ENCODE peak calls at places on chromosomes 16 and 17, in six cellular contexts. One of them, this sample, is unnamed.

GRCh38 chr16:72878301-72879269 is 169.3 kb downstream of the ZFHX3 start:
- DNase-seq in fibroblast of lung: peak
- DNase-seq in IMR-90: peak
- DNase-seq in A549: no peak
- DNase-seq in astrocyte: peak
- DNase-seq in NB4: no peak
- DNase-seq in this sample: peak

GRCh38 chr17:39400547-39401411 is 647 bp downstream of the FBXL20 start:
- DNase-seq in fibroblast of lung: no peak
- DNase-seq in IMR-90: no peak
- DNase-seq in A549: no peak
- DNase-seq in astrocyte: peak
- DNase-seq in NB4: peak
- DNase-seq in this sample: peak

GRCh38 chr16:66264311-66265105 is 102.0 kb upstream of the CDH5 start:
- DNase-seq in fibroblast of lung: no peak
- DNase-seq in IMR-90: no peak
- DNase-seq in A549: no peak
- DNase-seq in astrocyte: peak
- DNase-seq in NB4: no peak
- DNase-seq in this sample: peak

GRCh38 chr17:65155622-65156021 is 18.5 kb downstream of the RGS9 start:
- DNase-seq in fibroblast of lung: no peak
- DNase-seq in IMR-90: no peak
- DNase-seq in A549: no peak
- DNase-seq in astrocyte: no peak
- DNase-seq in NB4: no peak
- DNase-seq in this sample: peak

GRCh38 chr17:36107660-36108059 is 4.0 kb downstream of the CCL4 start:
- DNase-seq in fibroblast of lung: no peak
- DNase-seq in IMR-90: no peak
- DNase-seq in A549: no peak
- DNase-seq in astrocyte: no peak
- DNase-seq in NB4: no peak
- DNase-seq in this sample: no peak

GRCh38 chr16:82195917-82196494 is 26.0 kb upstream of the MPHOSPH6 start:
- DNase-seq in fibroblast of lung: peak
- DNase-seq in IMR-90: no peak
- DNase-seq in A549: no peak
- DNase-seq in astrocyte: no peak
- DNase-seq in NB4: no peak
- DNase-seq in this sample: peak

GRCh38 chr17:48558057-48558456 is 13.1 kb upstream of the HOXB2 start:
- DNase-seq in fibroblast of lung: peak
- DNase-seq in IMR-90: no peak
- DNase-seq in A549: no peak
- DNase-seq in astrocyte: no peak
- DNase-seq in NB4: no peak
- DNase-seq in this sample: no peak

GRCh38 chr16:89119161-89119621 is 25.5 kb downstream of the ACSF3 start:
- DNase-seq in fibroblast of lung: no peak
- DNase-seq in IMR-90: no peak
- DNase-seq in A549: no peak
- DNase-seq in astrocyte: no peak
- DNase-seq in NB4: peak
- DNase-seq in this sample: no peak

GRCh38 chr17:83173997-83174858 is 94.8 kb downstream of the METRNL start:
- DNase-seq in fibroblast of lung: no peak
- DNase-seq in IMR-90: peak
- DNase-seq in A549: peak
- DNase-seq in astrocyte: no peak
- DNase-seq in NB4: peak
- DNase-seq in this sample: peak

GRCh38 chr16:65098916-65099315 is 22.9 kb downstream of the CDH11 start:
- DNase-seq in fibroblast of lung: no peak
- DNase-seq in IMR-90: peak
- DNase-seq in A549: no peak
- DNase-seq in astrocyte: peak
- DNase-seq in NB4: no peak
- DNase-seq in this sample: no peak

GRCh38 chr17:82022310-82022980 is at the start of gene CENPX:
- DNase-seq in fibroblast of lung: no peak
- DNase-seq in IMR-90: no peak
- DNase-seq in A549: no peak
- DNase-seq in astrocyte: no peak
- DNase-seq in NB4: no peak
- DNase-seq in this sample: no peak

GRCh38 chr16:23857256-23857891 is 21.6 kb downstream of the PRKCB start:
- DNase-seq in fibroblast of lung: no peak
- DNase-seq in IMR-90: no peak
- DNase-seq in A549: no peak
- DNase-seq in astrocyte: no peak
- DNase-seq in NB4: no peak
- DNase-seq in this sample: no peak

GRCh38 chr17:75740215-75740614 is 19.0 kb downstream of the ITGB4 start:
- DNase-seq in fibroblast of lung: no peak
- DNase-seq in IMR-90: no peak
- DNase-seq in A549: no peak
- DNase-seq in astrocyte: no peak
- DNase-seq in NB4: no peak
- DNase-seq in this sample: no peak

GRCh38 chr17:67055811-67056745 is 11.7 kb downstream of the CACNG1 start:
- DNase-seq in fibroblast of lung: no peak
- DNase-seq in IMR-90: no peak
- DNase-seq in A549: no peak
- DNase-seq in astrocyte: no peak
- DNase-seq in NB4: peak
- DNase-seq in this sample: no peak

GRCh38 chr16:4734730-4735575 is 616 bp downstream of the DNAAF8 start:
- DNase-seq in fibroblast of lung: peak
- DNase-seq in IMR-90: peak
- DNase-seq in A549: peak
- DNase-seq in astrocyte: peak
- DNase-seq in NB4: peak
- DNase-seq in this sample: peak

GRCh38 chr17:40019140-40019991 is 4.1 kb downstream of the CSF3 start:
- DNase-seq in fibroblast of lung: peak
- DNase-seq in IMR-90: peak
- DNase-seq in A549: no peak
- DNase-seq in astrocyte: peak
- DNase-seq in NB4: no peak
- DNase-seq in this sample: peak

GRCh38 chr16:10683160-10683559 is 11.6 kb downstream of the TEKT5 start:
- DNase-seq in fibroblast of lung: no peak
- DNase-seq in IMR-90: no peak
- DNase-seq in A549: no peak
- DNase-seq in astrocyte: no peak
- DNase-seq in NB4: no peak
- DNase-seq in this sample: no peak

GRCh38 chr16:72928089-72928981 is 119.6 kb downstream of the ZFHX3 start:
- DNase-seq in fibroblast of lung: no peak
- DNase-seq in IMR-90: no peak
- DNase-seq in A549: no peak
- DNase-seq in astrocyte: no peak
- DNase-seq in NB4: no peak
- DNase-seq in this sample: no peak

GRCh38 chr17:80838381-80839345 is 153.0 kb upstream of the CHMP6 start:
- DNase-seq in fibroblast of lung: no peak
- DNase-seq in IMR-90: no peak
- DNase-seq in A549: no peak
- DNase-seq in astrocyte: no peak
- DNase-seq in NB4: no peak
- DNase-seq in this sample: no peak

GRCh38 chr17:80836658-80836965 is 155.0 kb upstream of the CHMP6 start:
- DNase-seq in fibroblast of lung: no peak
- DNase-seq in IMR-90: no peak
- DNase-seq in A549: no peak
- DNase-seq in astrocyte: no peak
- DNase-seq in NB4: no peak
- DNase-seq in this sample: no peak

GRCh38 chr17:80836971-80837481 is 154.6 kb upstream of the CHMP6 start:
- DNase-seq in fibroblast of lung: no peak
- DNase-seq in IMR-90: no peak
- DNase-seq in A549: no peak
- DNase-seq in astrocyte: no peak
- DNase-seq in NB4: no peak
- DNase-seq in this sample: no peak

GRCh38 chr17:80835816-80836657 is 155.6 kb upstream of the CHMP6 start:
- DNase-seq in fibroblast of lung: no peak
- DNase-seq in IMR-90: no peak
- DNase-seq in A549: no peak
- DNase-seq in astrocyte: no peak
- DNase-seq in NB4: no peak
- DNase-seq in this sample: no peak

DNA sequence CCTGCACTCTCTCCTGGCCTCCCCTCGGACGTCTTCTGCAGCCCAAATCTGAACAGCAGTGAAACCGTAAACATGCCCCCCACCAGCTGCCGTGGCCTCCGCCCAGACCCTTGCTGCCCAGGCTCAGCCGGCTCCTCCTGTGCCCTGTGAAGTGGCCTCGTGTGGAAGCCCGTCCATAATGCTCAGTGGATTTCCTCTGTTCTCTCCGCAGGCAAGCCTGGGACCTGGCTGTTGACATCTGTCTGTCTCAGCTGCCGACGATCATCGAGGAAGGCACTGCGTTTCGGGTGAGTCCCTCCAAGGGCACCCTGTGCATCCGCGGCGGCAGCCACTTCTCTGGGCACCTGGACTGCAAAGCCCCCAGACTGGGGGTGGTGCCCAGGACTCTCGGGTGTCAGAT is 153.9 kb upstream of the CHMP6 start:
- DNase-seq in fibroblast of lung: no peak
- DNase-seq in IMR-90: no peak
- DNase-seq in A549: no peak
- DNase-seq in astrocyte: no peak
- DNase-seq in NB4: no peak
- DNase-seq in this sample: no peak
- H3K4me3 ChIP-seq in fibroblast of lung: no peak
- H3K4me3 ChIP-seq in IMR-90: no peak
- H3K4me3 ChIP-seq in A549: no peak
- H3K4me3 ChIP-seq in astrocyte: no peak
- H3K4me3 ChIP-seq in NB4: no peak
- H3K4me3 ChIP-seq in this sample: no peak

GRCh38 chr17:34390649-34391048 is 27.6 kb upstream of the CCL1 start:
- DNase-seq in fibroblast of lung: no peak
- DNase-seq in IMR-90: no peak
- DNase-seq in A549: no peak
- DNase-seq in astrocyte: no peak
- DNase-seq in NB4: no peak
- DNase-seq in this sample: no peak
- H3K4me3 ChIP-seq in fibroblast of lung: no peak
- H3K4me3 ChIP-seq in IMR-90: no peak
- H3K4me3 ChIP-seq in A549: no peak
- H3K4me3 ChIP-seq in astrocyte: no peak
- H3K4me3 ChIP-seq in NB4: no peak
- H3K4me3 ChIP-seq in this sample: no peak

GRCh38 chr16:22813946-22814325 is at the start of gene HS3ST2:
- DNase-seq in fibroblast of lung: no peak
- DNase-seq in IMR-90: no peak
- DNase-seq in A549: no peak
- DNase-seq in astrocyte: no peak
- DNase-seq in NB4: no peak
- DNase-seq in this sample: peak

GRCh38 chr16:22815863-22816262 is 1.9 kb downstream of the HS3ST2 start:
- DNase-seq in fibroblast of lung: no peak
- DNase-seq in IMR-90: no peak
- DNase-seq in A549: no peak
- DNase-seq in astrocyte: no peak
- DNase-seq in NB4: no peak
- DNase-seq in this sample: no peak

GRCh38 chr16:22816475-22816874 is 2.5 kb downstream of the HS3ST2 start:
- DNase-seq in fibroblast of lung: no peak
- DNase-seq in IMR-90: no peak
- DNase-seq in A549: peak
- DNase-seq in astrocyte: no peak
- DNase-seq in NB4: no peak
- DNase-seq in this sample: no peak

GRCh38 chr16:22814330-22815105 is 556 bp downstream of the HS3ST2 start:
- DNase-seq in fibroblast of lung: no peak
- DNase-seq in IMR-90: no peak
- DNase-seq in A549: no peak
- DNase-seq in astrocyte: no peak
- DNase-seq in NB4: no peak
- DNase-seq in this sample: no peak

DNA sequence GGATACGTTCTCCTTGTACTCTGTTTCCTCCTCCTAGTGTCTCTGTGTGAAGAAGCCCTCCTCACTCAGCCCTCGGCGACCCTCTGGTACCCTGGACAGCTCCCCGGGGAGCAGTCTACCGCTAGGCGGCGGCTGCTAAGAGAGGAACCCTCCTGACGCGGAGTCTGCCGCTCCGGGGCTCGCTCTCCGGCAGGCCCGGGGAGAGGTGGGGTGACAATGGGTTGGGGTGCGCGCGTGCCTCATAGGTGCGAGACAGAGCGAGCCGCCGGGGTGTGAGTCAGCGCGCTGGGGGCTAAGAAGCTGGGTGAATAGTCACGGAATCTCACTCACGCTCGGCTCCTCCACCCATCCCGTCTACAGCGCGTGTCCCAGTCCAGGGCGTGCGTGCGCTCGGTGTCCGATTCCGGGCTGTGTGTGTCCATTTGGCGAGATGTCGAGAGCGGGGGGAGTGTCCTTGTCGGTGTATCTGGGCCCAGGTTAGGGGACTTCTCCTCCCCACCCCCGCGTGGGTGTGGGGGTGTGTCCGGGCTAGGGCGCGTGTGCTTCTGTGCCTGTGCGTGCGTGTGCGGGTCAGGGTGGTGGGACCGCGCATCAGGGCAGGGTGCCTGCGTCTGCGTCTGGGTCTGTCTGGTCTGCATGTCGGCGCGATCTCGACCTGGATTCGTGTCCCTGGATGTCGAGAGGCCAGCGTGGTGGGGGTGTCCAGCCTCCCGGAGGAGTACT is 578 bp upstream of the HS3ST2 start:
- DNase-seq in fibroblast of lung: peak
- DNase-seq in IMR-90: peak
- DNase-seq in A549: no peak
- DNase-seq in astrocyte: peak
- DNase-seq in NB4: peak
- DNase-seq in this sample: peak
- H3K4me3 ChIP-seq in fibroblast of lung: peak
- H3K4me3 ChIP-seq in IMR-90: no peak
- H3K4me3 ChIP-seq in A549: no peak
- H3K4me3 ChIP-seq in astrocyte: no peak
- H3K4me3 ChIP-seq in NB4: no peak
- H3K4me3 ChIP-seq in this sample: no peak

DNA sequence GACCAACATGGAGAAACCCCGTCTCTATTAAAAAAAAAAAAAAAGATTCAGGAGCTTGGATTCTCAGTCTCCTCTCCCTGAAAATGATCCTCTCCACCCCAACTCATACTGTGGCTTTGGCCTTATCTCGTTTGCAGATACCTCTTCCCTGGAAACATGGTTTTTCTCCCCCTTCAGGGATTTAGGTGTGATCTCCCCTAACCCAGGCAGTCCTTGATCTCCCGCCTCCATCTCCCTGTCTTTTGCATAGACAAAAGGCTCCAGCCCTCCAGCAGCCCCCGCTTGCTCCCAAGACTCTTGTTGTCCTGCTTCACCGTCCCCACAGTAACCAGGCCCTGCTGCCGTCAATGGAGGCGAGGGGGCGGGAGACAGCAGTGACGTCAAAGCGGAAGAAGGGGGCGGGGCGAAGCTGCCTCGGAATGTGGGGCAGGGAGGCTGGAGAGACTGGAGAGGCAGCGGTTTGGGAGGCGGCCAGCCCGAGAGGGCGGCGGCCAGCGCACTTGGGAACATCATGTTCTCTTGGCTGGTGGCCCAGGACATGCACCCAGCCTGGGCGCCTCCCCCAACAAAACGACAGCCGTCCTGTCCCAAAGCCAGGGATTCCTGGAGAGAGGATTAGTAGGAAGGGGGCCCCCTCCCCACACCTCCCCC is 1.9 kb upstream of the PER1 start:
- DNase-seq in fibroblast of lung: peak
- DNase-seq in IMR-90: peak
- DNase-seq in A549: peak
- DNase-seq in astrocyte: peak
- DNase-seq in NB4: peak
- DNase-seq in this sample: peak
- H3K4me3 ChIP-seq in fibroblast of lung: peak
- H3K4me3 ChIP-seq in IMR-90: no peak
- H3K4me3 ChIP-seq in A549: peak
- H3K4me3 ChIP-seq in astrocyte: peak
- H3K4me3 ChIP-seq in NB4: no peak
- H3K4me3 ChIP-seq in this sample: peak